ENCODE peak calls at places on chromosomes 12 and 14, in ten cellular contexts. M is head of caudate nucleus; F is HS-5; L is neural progenitor cell; O is caudate nucleus; A is HCT116; W is activated T-helper 1 cell treated with anti-CD3 and anti-CD28 coated beads, Interleukin-12 subunit alpha, Interleukin-12 subunit beta, Interleukin-2, Interleukin-4 antibody, amounts not matched to agents 30 ng/mL and 10 ng/mL and 1 ng/mL, durations not matched to agents 14 hours and 24 hours and 36 hours; T is fibroblast of the conjunctiva; Q is activated naive CD8-positive, alpha-beta T cell treated with anti-CD3 and anti-CD28 coated beads, Interleukin-2, amount 50 U/mL, for 24 hours; C is EL. H is an unnamed sample.

GRCh38 chr14:23285530-23286019 is 357 bp downstream of the HOMEZ start:
- DNase-seq in O (no peak), A (no peak), F (no peak), C (no peak), Q (no peak), L (no peak), W (no peak), M (no peak), T (no peak), H (no peak)

GRCh38 chr12:127230843-127231260 is 1036.1 kb upstream of the TMEM132C start:
- DNase-seq in A (peak), C (peak), F (peak), O (no peak), Q (no peak), T (peak), M (no peak), W (no peak), L (no peak), H (no peak)

GRCh38 chr12:62158416-62159360 is 101.5 kb upstream of the USP15 start:
- DNase-seq in L (no peak), A (no peak), C (no peak), M (no peak), F (no peak), O (no peak), T (no peak), Q (no peak), W (no peak), H (no peak)

GRCh38 chr14:104130974-104131651 is 7.3 kb upstream of the KIF26A start:
- DNase-seq in A (no peak), Q (no peak), C (peak), O (peak), L (peak), M (no peak), T (no peak), W (no peak), F (no peak), H (no peak)

GRCh38 chr14:64760146-64760755 is 56.0 kb downstream of the PLEKHG3 start:
- DNase-seq in W (peak), A (peak), C (peak), O (peak), T (peak), M (no peak), L (peak), Q (peak), F (no peak), H (no peak)

GRCh38 chr12:124910561-124911478 is 3.6 kb downstream of the UBC start:
- DNase-seq in O (no peak), M (no peak), A (no peak), F (no peak), C (peak), T (no peak), Q (no peak), W (no peak), L (peak), H (no peak)

GRCh38 chr14:103401223-103402214 is 16.3 kb downstream of the MARK3 start:
- DNase-seq in A (no peak), M (no peak), W (no peak), L (peak), C (peak), Q (no peak), F (peak), T (peak), O (no peak), H (no peak)

GRCh38 chr12:75444444-75445136 is 36.0 kb upstream of the GLIPR1 start:
- DNase-seq in F (no peak), A (no peak), W (no peak), O (no peak), C (peak), M (no peak), L (no peak), T (no peak), Q (no peak), H (no peak)

GRCh38 chr14:64758025-64758521 is 53.8 kb downstream of the PLEKHG3 start:
- DNase-seq in W (no peak), Q (no peak), O (no peak), F (no peak), M (no peak), C (peak), A (no peak), L (no peak), T (no peak), H (peak)

GRCh38 chr12:89731614-89732013 is 23.0 kb upstream of the ATP2B1 start:
- DNase-seq in C (peak), M (no peak), L (no peak), O (no peak), A (no peak), T (peak), F (peak), Q (no peak), W (no peak), H (no peak)

GRCh38 chr14:46344327-46344937 is 307.1 kb downstream of the RPL10L start:
- DNase-seq in T (no peak), Q (no peak), L (peak), A (peak), M (no peak), W (no peak), O (no peak), C (peak), F (peak), H (no peak)

GRCh38 chr12:93892431-93893210 is 215.4 kb downstream of the CRADD start:
- DNase-seq in M (peak), F (no peak), T (no peak), L (peak), W (no peak), O (peak), Q (no peak), C (no peak), A (no peak), H (no peak)

GRCh38 chr14:33938131-33938949 is 12.5 kb downstream of the EGLN3 start:
- DNase-seq in F (no peak), C (peak), M (peak), W (no peak), A (peak), T (no peak), Q (no peak), O (peak), L (peak), H (peak)

GRCh38 chr14:24690492-24690891 is 56.5 kb upstream of the GZMB start:
- DNase-seq in Q (peak), A (no peak), L (peak), W (no peak), T (no peak), C (no peak), O (no peak), F (no peak), M (no peak), H (no peak)

GRCh38 chr14:92690171-92691011 is 58.0 kb downstream of the LGMN start:
- DNase-seq in M (no peak), F (no peak), O (no peak), C (peak), A (peak), T (peak), L (no peak), Q (no peak), W (no peak), H (no peak)

GRCh38 chr14:90093942-90094595 is 32.3 kb downstream of the KCNK13 start:
- DNase-seq in W (peak), F (no peak), O (no peak), L (no peak), M (no peak), Q (no peak), C (peak), A (no peak), T (no peak), H (no peak)